ENCODE peak calls at places on chromosomes 5 and 9, in ten cellular contexts. One of them, this sample, is unnamed.

GRCh38 chr9:37641331-37641730 is 9.4 kb upstream of the FRMPD1 start:
- DNase-seq in activated CD8-positive, alpha-beta memory T cell treated with anti-CD3 and anti-CD28 coated beads, Interleukin-2, amount 10 ng/mL, durations not matched to agents 7 days and 5 days: no peak
- DNase-seq in effector memory CD4-positive, alpha-beta T cell: no peak
- DNase-seq in endothelial cell: no peak
- DNase-seq in stimulated activated CD8-positive, alpha-beta memory T cell treated with anti-CD3 and anti-CD28 coated beads, Interleukin-15, amount 100 ng/mL, for 48 hours: no peak
- DNase-seq in AG09309: no peak
- DNase-seq in HEK293T: no peak
- DNase-seq in Daoy: no peak
- DNase-seq in fibroblast of the conjunctiva: no peak
- DNase-seq in breast epithelium: no peak
- DNase-seq in this sample: no peak

GRCh38 chr5:171600736-171601265 is 181.4 kb downstream of the FGF18 start:
- DNase-seq in activated CD8-positive, alpha-beta memory T cell treated with anti-CD3 and anti-CD28 coated beads, Interleukin-2, amount 10 ng/mL, durations not matched to agents 7 days and 5 days: no peak
- DNase-seq in effector memory CD4-positive, alpha-beta T cell: no peak
- DNase-seq in endothelial cell: no peak
- DNase-seq in stimulated activated CD8-positive, alpha-beta memory T cell treated with anti-CD3 and anti-CD28 coated beads, Interleukin-15, amount 100 ng/mL, for 48 hours: no peak
- DNase-seq in AG09309: no peak
- DNase-seq in HEK293T: no peak
- DNase-seq in Daoy: no peak
- DNase-seq in fibroblast of the conjunctiva: no peak
- DNase-seq in breast epithelium: no peak
- DNase-seq in this sample: no peak

GRCh38 chr9:132873403-132873802 is 4.7 kb downstream of the AK8 start:
- DNase-seq in activated CD8-positive, alpha-beta memory T cell treated with anti-CD3 and anti-CD28 coated beads, Interleukin-2, amount 10 ng/mL, durations not matched to agents 7 days and 5 days: peak; percentile 51
- DNase-seq in effector memory CD4-positive, alpha-beta T cell: no peak
- DNase-seq in endothelial cell: no peak
- DNase-seq in stimulated activated CD8-positive, alpha-beta memory T cell treated with anti-CD3 and anti-CD28 coated beads, Interleukin-15, amount 100 ng/mL, for 48 hours: no peak
- DNase-seq in AG09309: no peak
- DNase-seq in HEK293T: no peak
- DNase-seq in Daoy: no peak
- DNase-seq in fibroblast of the conjunctiva: no peak
- DNase-seq in breast epithelium: no peak
- DNase-seq in this sample: no peak

GRCh38 chr5:148984333-148984732 is 78.5 kb downstream of the SH3TC2 start:
- DNase-seq in activated CD8-positive, alpha-beta memory T cell treated with anti-CD3 and anti-CD28 coated beads, Interleukin-2, amount 10 ng/mL, durations not matched to agents 7 days and 5 days: no peak
- DNase-seq in effector memory CD4-positive, alpha-beta T cell: no peak
- DNase-seq in endothelial cell: no peak
- DNase-seq in stimulated activated CD8-positive, alpha-beta memory T cell treated with anti-CD3 and anti-CD28 coated beads, Interleukin-15, amount 100 ng/mL, for 48 hours: no peak
- DNase-seq in AG09309: no peak
- DNase-seq in HEK293T: no peak
- DNase-seq in Daoy: peak; percentile 93
- DNase-seq in fibroblast of the conjunctiva: no peak
- DNase-seq in breast epithelium: no peak
- DNase-seq in this sample: no peak

GRCh38 chr5:68376931-68377330 is 161.4 kb downstream of the PIK3R1 start:
- DNase-seq in activated CD8-positive, alpha-beta memory T cell treated with anti-CD3 and anti-CD28 coated beads, Interleukin-2, amount 10 ng/mL, durations not matched to agents 7 days and 5 days: no peak
- DNase-seq in effector memory CD4-positive, alpha-beta T cell: no peak
- DNase-seq in endothelial cell: no peak
- DNase-seq in stimulated activated CD8-positive, alpha-beta memory T cell treated with anti-CD3 and anti-CD28 coated beads, Interleukin-15, amount 100 ng/mL, for 48 hours: no peak
- DNase-seq in AG09309: no peak
- DNase-seq in HEK293T: no peak
- DNase-seq in Daoy: no peak
- DNase-seq in fibroblast of the conjunctiva: no peak
- DNase-seq in breast epithelium: no peak
- DNase-seq in this sample: no peak

GRCh38 chr9:97556721-97557605 is 55.5 kb downstream of the TMOD1 start:
- DNase-seq in activated CD8-positive, alpha-beta memory T cell treated with anti-CD3 and anti-CD28 coated beads, Interleukin-2, amount 10 ng/mL, durations not matched to agents 7 days and 5 days: no peak
- DNase-seq in effector memory CD4-positive, alpha-beta T cell: no peak
- DNase-seq in endothelial cell: no peak
- DNase-seq in stimulated activated CD8-positive, alpha-beta memory T cell treated with anti-CD3 and anti-CD28 coated beads, Interleukin-15, amount 100 ng/mL, for 48 hours: no peak
- DNase-seq in AG09309: no peak
- DNase-seq in HEK293T: no peak
- DNase-seq in Daoy: no peak
- DNase-seq in fibroblast of the conjunctiva: no peak
- DNase-seq in breast epithelium: no peak
- DNase-seq in this sample: no peak

GRCh38 chr5:172757394-172758010 is 13.5 kb downstream of the DUSP1 start:
- DNase-seq in activated CD8-positive, alpha-beta memory T cell treated with anti-CD3 and anti-CD28 coated beads, Interleukin-2, amount 10 ng/mL, durations not matched to agents 7 days and 5 days: no peak
- DNase-seq in effector memory CD4-positive, alpha-beta T cell: no peak
- DNase-seq in endothelial cell: no peak
- DNase-seq in stimulated activated CD8-positive, alpha-beta memory T cell treated with anti-CD3 and anti-CD28 coated beads, Interleukin-15, amount 100 ng/mL, for 48 hours: no peak
- DNase-seq in AG09309: no peak
- DNase-seq in HEK293T: no peak
- DNase-seq in Daoy: peak; percentile 52
- DNase-seq in fibroblast of the conjunctiva: no peak
- DNase-seq in breast epithelium: no peak
- DNase-seq in this sample: no peak

GRCh38 chr5:67010684-67011409 is 185.8 kb downstream of the CD180 start:
- DNase-seq in activated CD8-positive, alpha-beta memory T cell treated with anti-CD3 and anti-CD28 coated beads, Interleukin-2, amount 10 ng/mL, durations not matched to agents 7 days and 5 days: no peak
- DNase-seq in effector memory CD4-positive, alpha-beta T cell: no peak
- DNase-seq in endothelial cell: no peak
- DNase-seq in stimulated activated CD8-positive, alpha-beta memory T cell treated with anti-CD3 and anti-CD28 coated beads, Interleukin-15, amount 100 ng/mL, for 48 hours: no peak
- DNase-seq in AG09309: no peak
- DNase-seq in HEK293T: no peak
- DNase-seq in Daoy: peak; percentile 97
- DNase-seq in fibroblast of the conjunctiva: no peak
- DNase-seq in breast epithelium: no peak
- DNase-seq in this sample: no peak

GRCh38 chr9:133948138-133948537 is 44.0 kb downstream of the VAV2 start:
- DNase-seq in activated CD8-positive, alpha-beta memory T cell treated with anti-CD3 and anti-CD28 coated beads, Interleukin-2, amount 10 ng/mL, durations not matched to agents 7 days and 5 days: no peak
- DNase-seq in effector memory CD4-positive, alpha-beta T cell: no peak
- DNase-seq in endothelial cell: no peak
- DNase-seq in stimulated activated CD8-positive, alpha-beta memory T cell treated with anti-CD3 and anti-CD28 coated beads, Interleukin-15, amount 100 ng/mL, for 48 hours: no peak
- DNase-seq in AG09309: no peak
- DNase-seq in HEK293T: no peak
- DNase-seq in Daoy: no peak
- DNase-seq in fibroblast of the conjunctiva: no peak
- DNase-seq in breast epithelium: no peak
- DNase-seq in this sample: no peak

GRCh38 chr9:124011460-124012301 is at the start of gene LHX2:
- DNase-seq in activated CD8-positive, alpha-beta memory T cell treated with anti-CD3 and anti-CD28 coated beads, Interleukin-2, amount 10 ng/mL, durations not matched to agents 7 days and 5 days: no peak
- DNase-seq in effector memory CD4-positive, alpha-beta T cell: no peak
- DNase-seq in endothelial cell: peak; percentile 72
- DNase-seq in stimulated activated CD8-positive, alpha-beta memory T cell treated with anti-CD3 and anti-CD28 coated beads, Interleukin-15, amount 100 ng/mL, for 48 hours: peak; percentile 36
- DNase-seq in AG09309: peak; percentile 71
- DNase-seq in HEK293T: peak; percentile 85
- DNase-seq in Daoy: peak; percentile 100
- DNase-seq in fibroblast of the conjunctiva: peak; percentile 31
- DNase-seq in breast epithelium: no peak
- DNase-seq in this sample: no peak

GRCh38 chr9:88732128-88732527 is 197.2 kb downstream of the NXNL2 start:
- DNase-seq in activated CD8-positive, alpha-beta memory T cell treated with anti-CD3 and anti-CD28 coated beads, Interleukin-2, amount 10 ng/mL, durations not matched to agents 7 days and 5 days: no peak
- DNase-seq in effector memory CD4-positive, alpha-beta T cell: no peak
- DNase-seq in endothelial cell: no peak
- DNase-seq in stimulated activated CD8-positive, alpha-beta memory T cell treated with anti-CD3 and anti-CD28 coated beads, Interleukin-15, amount 100 ng/mL, for 48 hours: no peak
- DNase-seq in AG09309: no peak
- DNase-seq in HEK293T: no peak
- DNase-seq in Daoy: peak; percentile 88
- DNase-seq in fibroblast of the conjunctiva: peak; percentile 67
- DNase-seq in breast epithelium: no peak
- DNase-seq in this sample: no peak

GRCh38 chr5:172004824-172005237 is 1.6 kb downstream of the FBXW11 start:
- DNase-seq in activated CD8-positive, alpha-beta memory T cell treated with anti-CD3 and anti-CD28 coated beads, Interleukin-2, amount 10 ng/mL, durations not matched to agents 7 days and 5 days: peak; percentile 53
- DNase-seq in effector memory CD4-positive, alpha-beta T cell: no peak
- DNase-seq in endothelial cell: no peak
- DNase-seq in stimulated activated CD8-positive, alpha-beta memory T cell treated with anti-CD3 and anti-CD28 coated beads, Interleukin-15, amount 100 ng/mL, for 48 hours: no peak
- DNase-seq in AG09309: no peak
- DNase-seq in HEK293T: no peak
- DNase-seq in Daoy: no peak
- DNase-seq in fibroblast of the conjunctiva: no peak
- DNase-seq in breast epithelium: no peak
- DNase-seq in this sample: no peak

This sample was measured in CMK.